ENCODE peak calls at places on chromosomes 3 and 15, in nine cellular contexts. S, A, P, B, E, R, Y, W and L are unnamed samples.
A peak's percentile ranks its signal among the peaks of the same experiment; 100 is the strongest.

GRCh38 chr3:139533781-139534443 is 5.6 kb downstream of the RBP1 start:
- DNase-seq in S (no peak), A (peak; percentile 10), P (peak; percentile 53), B (peak; percentile 41), E (no peak), R (peak; percentile 81), Y (no peak), W (no peak), L (peak; percentile 92)

GRCh38 chr3:195441971-195442572 is 748 bp downstream of the ACAP2 start:
- DNase-seq in S (peak; percentile 42), A (no peak), P (peak; percentile 38), B (no peak), E (peak; percentile 13), R (peak; percentile 39), Y (peak; percentile 51), W (no peak), L (peak; percentile 68)

GRCh38 chr3:116148881-116149530 is 296.3 kb downstream of the LSAMP start:
- DNase-seq in S (no peak), A (no peak), P (no peak), B (peak; percentile 22), E (no peak), R (no peak), Y (peak; percentile 46), W (no peak), L (peak; percentile 96)

GRCh38 chr3:99332276-99332675 is 306.1 kb upstream of the COL8A1 start:
- DNase-seq in S (no peak), A (no peak), P (peak; percentile 71), B (no peak), E (no peak), R (no peak), Y (no peak), W (no peak), L (no peak)

GRCh38 chr3:45599984-45600650 is 5.6 kb downstream of the LIMD1 start:
- DNase-seq in S (no peak), A (no peak), P (no peak), B (no peak), E (no peak), R (no peak), Y (no peak), W (no peak), L (no peak)

GRCh38 chr15:92845109-92845508 is 55.0 kb upstream of the CHD2 start:
- DNase-seq in S (no peak), A (no peak), P (peak; percentile 76), B (no peak), E (no peak), R (peak; percentile 35), Y (peak; percentile 71), W (peak; percentile 74), L (no peak)

GRCh38 chr3:122091602-122092006 is 36.4 kb downstream of the CD86 start:
- DNase-seq in S (no peak), A (no peak), P (no peak), B (no peak), E (no peak), R (no peak), Y (no peak), W (peak; percentile 83), L (no peak)

GRCh38 chr3:21543380-21544075 is 207.5 kb downstream of the ZNF385D start:
- DNase-seq in S (no peak), A (peak; percentile 7), P (no peak), B (no peak), E (no peak), R (no peak), Y (no peak), W (no peak), L (no peak)

GRCh38 chr3:46965151-46965550 is 11.4 kb downstream of the CCDC12 start:
- DNase-seq in S (no peak), A (no peak), P (no peak), B (no peak), E (no peak), R (no peak), Y (no peak), W (no peak), L (no peak)

GRCh38 chr3:18188491-18188890 is 236.6 kb downstream of the SATB1 start:
- DNase-seq in S (no peak), A (no peak), P (no peak), B (no peak), E (no peak), R (no peak), Y (peak; percentile 15), W (no peak), L (no peak)

GRCh38 chr3:119469378-119470189 is 821 bp downstream of the POGLUT1 start:
- DNase-seq in S (no peak), A (no peak), P (peak; percentile 51), B (no peak), E (no peak), R (peak; percentile 42), Y (peak; percentile 18), W (peak; percentile 25), L (no peak)

GRCh38 chr15:51580385-51580784 is 42.2 kb downstream of the DMXL2 start:
- DNase-seq in S (no peak), A (no peak), P (no peak), B (no peak), E (no peak), R (no peak), Y (no peak), W (no peak), L (no peak)

GRCh38 chr3:179450901-179451334 is 352 bp downstream of the GNB4 start:
- DNase-seq in S (no peak), A (no peak), P (peak; percentile 48), B (no peak), E (no peak), R (peak; percentile 42), Y (peak; percentile 49), W (no peak), L (no peak)

GRCh38 chr3:83769791-83770663 is 1188.8 kb upstream of the CADM2 start:
- DNase-seq in S (no peak), A (no peak), P (no peak), B (no peak), E (no peak), R (no peak), Y (no peak), W (no peak), L (no peak)

GRCh38 chr3:133461291-133461690 is 61.4 kb downstream of the BFSP2 start:
- DNase-seq in S (no peak), A (no peak), P (no peak), B (no peak), E (no peak), R (peak; percentile 30), Y (peak; percentile 18), W (no peak), L (no peak)

GRCh38 chr3:16927485-16927884 is 42.7 kb downstream of the PLCL2 start:
- DNase-seq in S (no peak), A (no peak), P (no peak), B (no peak), E (no peak), R (no peak), Y (no peak), W (no peak), L (no peak)

GRCh38 chr3:147672035-147672434 is 262.9 kb downstream of the ZIC1 start:
- DNase-seq in S (no peak), A (no peak), P (no peak), B (no peak), E (no peak), R (no peak), Y (no peak), W (no peak), L (no peak)

GRCh38 chr3:30664449-30664848 is 58.0 kb downstream of the TGFBR2 start:
- DNase-seq in S (no peak), A (no peak), P (peak; percentile 74), B (no peak), E (no peak), R (no peak), Y (no peak), W (no peak), L (no peak)